ENCODE peak calls at places on chromosomes 13 and 19, in four cellular contexts. One of them, this sample, is unnamed.

GRCh38 chr19:34222386-34222785 is 32.0 kb upstream of the GARRE1 start:
- ATAC-seq in GM12878: no peak
- ATAC-seq in K562: no peak
- ATAC-seq in HCT116: no peak
- ATAC-seq in this sample: no peak

GRCh38 chr13:105991131-105991530 is 544.3 kb downstream of the EFNB2 start:
- ATAC-seq in K562: no peak
- ATAC-seq in GM12878: no peak
- ATAC-seq in HCT116: no peak
- ATAC-seq in this sample: no peak

GRCh38 chr13:27257648-27258253 is 6.4 kb downstream of the RPL21 start:
- ATAC-seq in GM12878: no peak
- ATAC-seq in HCT116: peak; percentile 40
- ATAC-seq in K562: peak; percentile 49
- ATAC-seq in this sample: no peak

GRCh38 chr19:41297628-41298326 is 12.2 kb upstream of the CCDC97 start:
- ATAC-seq in K562: no peak
- ATAC-seq in HCT116: no peak
- ATAC-seq in GM12878: peak; percentile 94
- ATAC-seq in this sample: peak; percentile 36

GRCh38 chr13:95624020-95624419 is 20.5 kb downstream of the DZIP1 start:
- ATAC-seq in HCT116: peak; percentile 86
- ATAC-seq in GM12878: peak; percentile 77
- ATAC-seq in K562: peak; percentile 71
- ATAC-seq in this sample: no peak

GRCh38 chr13:32587014-32587773 is 942 bp downstream of the PDS5B start:
- ATAC-seq in HCT116: peak; percentile 55
- ATAC-seq in GM12878: peak; percentile 62
- ATAC-seq in K562: peak; percentile 75
- ATAC-seq in this sample: peak; percentile 66

GRCh38 chr19:50383307-50383851 is 768 bp upstream of the POLD1 start:
- ATAC-seq in HCT116: peak; percentile 21
- ATAC-seq in K562: peak; percentile 36
- ATAC-seq in GM12878: peak; percentile 43
- ATAC-seq in this sample: no peak

GRCh38 chr19:8108560-8109445 is 40.6 kb downstream of the FBN3 start:
- ATAC-seq in GM12878: no peak
- ATAC-seq in HCT116: no peak
- ATAC-seq in K562: no peak
- ATAC-seq in this sample: no peak

GRCh38 chr19:55617426-55617825 is 6.9 kb downstream of the ZNF784 start:
- ATAC-seq in HCT116: no peak
- ATAC-seq in K562: no peak
- ATAC-seq in GM12878: no peak
- ATAC-seq in this sample: no peak

GRCh38 chr13:37476874-37477273 is 121.7 kb downstream of the POSTN start:
- ATAC-seq in K562: no peak
- ATAC-seq in HCT116: no peak
- ATAC-seq in GM12878: no peak
- ATAC-seq in this sample: no peak

GRCh38 chr13:31213681-31214289 is 14.0 kb downstream of the B3GLCT start:
- ATAC-seq in K562: no peak
- ATAC-seq in GM12878: no peak
- ATAC-seq in HCT116: no peak
- ATAC-seq in this sample: no peak

GRCh38 chr19:5711025-5711424 is 8.9 kb downstream of the LONP1 start:
- ATAC-seq in GM12878: no peak
- ATAC-seq in K562: no peak
- ATAC-seq in HCT116: no peak
- ATAC-seq in this sample: no peak

GRCh38 chr19:34989248-34989797 is 10.8 kb upstream of the GRAMD1A start:
- ATAC-seq in HCT116: no peak
- ATAC-seq in K562: no peak
- ATAC-seq in GM12878: peak; percentile 52
- ATAC-seq in this sample: no peak

GRCh38 chr13:51923983-51924539 is 62.3 kb downstream of the CCDC70 start:
- ATAC-seq in K562: peak; percentile 72
- ATAC-seq in HCT116: peak; percentile 97
- ATAC-seq in GM12878: peak; percentile 71
- ATAC-seq in this sample: no peak

GRCh38 chr13:29908411-29908810 is 58.0 kb upstream of the UBL3 start:
- ATAC-seq in GM12878: no peak
- ATAC-seq in K562: no peak
- ATAC-seq in HCT116: no peak
- ATAC-seq in this sample: peak; percentile 40

GRCh38 chr19:49335071-49335783 is at the start of gene CD37:
- ATAC-seq in K562: peak; percentile 21
- ATAC-seq in HCT116: no peak
- ATAC-seq in GM12878: peak; percentile 56
- ATAC-seq in this sample: no peak

GRCh38 chr13:49733181-49733951 is 42.1 kb upstream of the EBPL start:
- ATAC-seq in HCT116: no peak
- ATAC-seq in K562: no peak
- ATAC-seq in GM12878: no peak
- ATAC-seq in this sample: no peak

GRCh38 chr19:11018743-11019142 is 57.9 kb downstream of the SMARCA4 start:
- ATAC-seq in HCT116: no peak
- ATAC-seq in K562: no peak
- ATAC-seq in GM12878: no peak
- ATAC-seq in this sample: no peak

GRCh38 chr13:37753776-37754175 is 115.8 kb downstream of the TRPC4 start:
- ATAC-seq in GM12878: no peak
- ATAC-seq in HCT116: no peak
- ATAC-seq in K562: no peak
- ATAC-seq in this sample: no peak

GRCh38 chr13:60584976-60585375 is 188.0 kb downstream of the TDRD3 start:
- ATAC-seq in HCT116: no peak
- ATAC-seq in GM12878: no peak
- ATAC-seq in K562: no peak
- ATAC-seq in this sample: peak; percentile 37

GRCh38 chr19:10679743-10680142 is 21.5 kb upstream of the QTRT1 start:
- ATAC-seq in GM12878: no peak
- ATAC-seq in HCT116: no peak
- ATAC-seq in K562: no peak
- ATAC-seq in this sample: no peak

GRCh38 chr13:99027260-99027659 is 49.4 kb upstream of the DOCK9 start:
- ATAC-seq in GM12878: no peak
- ATAC-seq in HCT116: no peak
- ATAC-seq in K562: peak; percentile 26
- ATAC-seq in this sample: no peak

GRCh38 chr19:2962018-2962670 is 15.2 kb upstream of the TLE6 start:
- ATAC-seq in GM12878: peak; percentile 78
- ATAC-seq in HCT116: peak; percentile 70
- ATAC-seq in K562: peak; percentile 81
- ATAC-seq in this sample: peak; percentile 81

DNA sequence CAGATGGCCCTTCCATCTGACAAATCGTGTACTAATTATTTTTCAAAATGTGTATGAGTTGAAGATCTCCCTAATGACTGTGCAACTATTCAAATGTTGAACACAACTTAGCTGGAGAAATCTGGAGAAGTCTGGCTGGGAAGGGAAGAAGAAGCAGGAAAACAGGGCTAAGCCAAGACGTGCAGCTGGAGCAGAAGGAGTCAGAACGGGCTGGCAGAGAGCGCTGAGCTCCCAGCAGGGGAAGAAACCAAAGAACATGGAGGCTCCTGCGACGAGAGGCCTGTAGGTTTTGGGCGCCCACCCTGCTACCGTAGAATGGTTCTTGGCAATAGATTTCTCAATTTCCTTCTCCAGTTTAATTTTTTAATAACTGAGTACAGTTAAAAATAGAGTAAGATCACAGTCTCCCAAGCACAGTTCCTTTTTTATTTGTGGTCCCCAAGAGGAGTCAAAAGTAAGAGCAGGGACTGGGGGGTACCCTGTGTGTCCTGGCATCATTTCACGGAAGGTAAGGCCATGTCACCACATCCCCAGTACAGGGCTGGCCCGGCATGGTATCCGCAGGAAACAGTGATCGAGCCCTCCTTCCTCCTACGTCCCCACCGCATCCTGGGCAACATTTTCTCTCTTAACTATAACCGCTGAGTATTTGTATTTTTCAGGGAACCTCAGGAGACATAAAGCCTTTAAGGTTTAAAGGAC is 13.4 kb upstream of the LATS2 start:
- ATAC-seq in GM12878: peak; percentile 50
- ATAC-seq in HCT116: no peak
- ATAC-seq in K562: peak; percentile 27
- ATAC-seq in this sample: peak; percentile 49
- TF ChIP-seq POLR2AphosphoS5 in GM12878: no peak
- TF ChIP-seq POLR2AphosphoS5 in HCT116: no peak
- TF ChIP-seq POLR2AphosphoS5 in K562: no peak
- TF ChIP-seq POLR2AphosphoS5 in this sample: no peak

DNA sequence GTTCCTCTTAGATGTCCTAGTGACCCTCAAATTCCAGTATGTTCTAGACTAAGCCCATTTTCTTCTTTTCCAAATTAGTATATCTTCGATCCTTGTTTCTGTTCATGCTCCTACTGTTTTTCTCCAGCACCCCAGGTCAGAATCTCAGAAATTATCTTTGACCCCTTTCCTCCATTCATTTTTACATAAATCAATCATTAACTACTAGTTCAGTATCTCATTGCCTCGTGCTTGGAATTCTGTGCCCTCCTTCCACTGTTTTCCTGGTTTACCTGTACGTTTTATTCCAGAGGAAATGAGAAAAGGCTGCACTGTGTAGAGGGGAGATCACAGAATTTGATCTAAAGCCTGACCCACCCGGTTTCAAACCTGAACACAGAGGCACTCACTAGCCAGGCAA is 107.9 kb downstream of the LRCH1 start:
- ATAC-seq in K562: no peak
- ATAC-seq in GM12878: no peak
- ATAC-seq in HCT116: no peak
- ATAC-seq in this sample: no peak
- H3K4me1 ChIP-seq in K562: no peaks in the 10 kb centered on the region
- H3K4me1 ChIP-seq in GM12878: peaks cover 51% of the 10 kb centered on the region
- H3K4me1 ChIP-seq in HCT116: peaks cover 5% of the 10 kb centered on the region
- H3K4me1 ChIP-seq in this sample: peaks cover 25% of the 10 kb centered on the region

DNA sequence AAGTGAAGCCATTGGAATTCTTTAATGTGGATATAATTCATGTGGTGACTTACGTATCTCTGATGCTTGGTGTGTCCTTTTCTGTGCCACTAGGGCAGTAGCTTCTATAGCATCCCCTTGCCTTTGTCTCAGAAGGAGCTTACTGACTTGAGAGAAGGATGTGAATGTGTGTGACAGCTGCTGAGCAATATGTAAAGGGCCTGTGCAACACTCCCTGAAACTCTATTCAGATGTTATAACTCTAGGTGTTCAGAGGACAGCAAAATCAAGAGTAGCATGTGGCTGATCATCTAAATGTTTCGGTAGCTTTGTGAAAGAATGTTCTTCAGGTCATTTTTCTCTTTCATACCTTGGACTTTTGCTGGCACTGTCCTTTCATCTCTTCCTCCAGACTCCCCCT is 189.5 kb downstream of the LMO7 start:
- ATAC-seq in HCT116: no peak
- ATAC-seq in GM12878: no peak
- ATAC-seq in K562: no peak
- ATAC-seq in this sample: no peak
- H3K4me3 ChIP-seq in HCT116: no peak overlapping the region
- H3K4me3 ChIP-seq in GM12878: no peak overlapping the region
- H3K4me3 ChIP-seq in K562: no peak overlapping the region
- H3K4me3 ChIP-seq in this sample: no peak overlapping the region

GRCh38 chr19:17718988-17719711 is at the start of gene MAP1S:
- ATAC-seq in GM12878: peak; percentile 90
- ATAC-seq in HCT116: peak; percentile 84
- ATAC-seq in K562: peak; percentile 91
- ATAC-seq in this sample: no peak
- TF ChIP-seq POLR2AphosphoS5 in GM12878: peak; percentile 74
- TF ChIP-seq POLR2AphosphoS5 in HCT116: peak; percentile 89
- TF ChIP-seq POLR2AphosphoS5 in K562: peak; percentile 76
- TF ChIP-seq POLR2AphosphoS5 in this sample: peak; percentile 64

GRCh38 chr19:16116067-16116466 is 4.4 kb downstream of the RAB8A start:
- ATAC-seq in GM12878: no peak
- ATAC-seq in HCT116: no peak
- ATAC-seq in K562: no peak
- ATAC-seq in this sample: no peak

GRCh38 chr19:16117594-16118033 is 5.9 kb downstream of the RAB8A start:
- ATAC-seq in HCT116: peak; percentile 81
- ATAC-seq in K562: no peak
- ATAC-seq in GM12878: peak; percentile 73
- ATAC-seq in this sample: no peak

GRCh38 chr19:16113727-16114126 is 2.0 kb downstream of the RAB8A start:
- ATAC-seq in HCT116: no peak
- ATAC-seq in GM12878: peak; percentile 3
- ATAC-seq in K562: no peak
- ATAC-seq in this sample: no peak

GRCh38 chr19:16112778-16113177 is 1.1 kb downstream of the RAB8A start:
- ATAC-seq in K562: peak; percentile 3
- ATAC-seq in HCT116: no peak
- ATAC-seq in GM12878: no peak
- ATAC-seq in this sample: no peak

GRCh38 chr19:16115309-16116039 is 3.8 kb downstream of the RAB8A start:
- ATAC-seq in HCT116: no peak
- ATAC-seq in K562: no peak
- ATAC-seq in GM12878: no peak
- ATAC-seq in this sample: no peak
- H3K4me1 ChIP-seq in HCT116: peaks cover 14% of the 10 kb centered on the region
- H3K4me1 ChIP-seq in K562: peaks cover 19% of the 10 kb centered on the region
- H3K4me1 ChIP-seq in GM12878: peaks cover 66% of the 10 kb centered on the region
- H3K4me1 ChIP-seq in this sample: peaks cover 62% of the 10 kb centered on the region

DNA sequence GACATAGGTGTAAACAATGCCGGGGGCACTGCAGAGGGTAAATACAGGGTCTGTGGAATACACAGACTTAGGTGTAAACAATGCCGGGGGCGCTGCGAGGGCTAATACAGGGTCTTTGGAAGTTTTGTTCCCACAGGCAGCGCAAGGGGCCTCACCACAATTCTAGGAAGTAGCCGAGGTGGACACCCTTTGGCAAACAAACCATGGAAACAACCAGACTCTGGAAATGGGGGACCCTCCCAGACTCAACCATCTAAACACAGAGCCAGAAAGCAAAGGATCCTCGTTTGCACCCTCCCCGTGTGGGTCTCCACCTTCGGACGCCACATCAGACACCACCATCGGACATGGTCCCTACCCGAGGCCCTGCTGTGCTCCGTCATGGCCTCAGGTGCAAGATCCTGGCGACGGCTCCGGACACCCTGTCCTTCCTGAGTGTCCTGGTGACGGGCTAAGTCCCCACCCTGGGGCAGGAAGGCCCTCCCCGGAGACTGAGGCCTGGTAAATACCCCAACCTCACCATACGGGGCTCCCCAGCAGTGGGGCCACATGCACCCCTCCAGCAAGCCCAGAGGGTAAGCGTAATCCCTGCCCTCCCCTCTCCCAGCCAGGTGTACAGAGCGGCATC is 16.7 kb upstream of the PLPP2 start:
- ATAC-seq in GM12878: no peak
- ATAC-seq in K562: no peak
- ATAC-seq in HCT116: no peak
- ATAC-seq in this sample: no peak
- H3K4me3 ChIP-seq in GM12878: no peak overlapping the region
- H3K4me3 ChIP-seq in K562: no peak overlapping the region
- H3K4me3 ChIP-seq in HCT116: no peak overlapping the region
- H3K4me3 ChIP-seq in this sample: no peak overlapping the region

This sample was measured in gastroesophageal sphincter.